ENCODE peak calls at places on chromosomes 5 and 9, in four cellular contexts. One of them, this sample, is unnamed.

GRCh38 chr5:172854958-172855357 is 20.9 kb downstream of the ERGIC1 start:
- DNase-seq in GM12878: no peak
- DNase-seq in K562: no peak
- DNase-seq in HL-60: no peak
- DNase-seq in this sample: no peak

GRCh38 chr9:136309101-136309801 is 5.4 kb upstream of the CCDC187 start:
- DNase-seq in K562: no peak
- DNase-seq in GM12878: peak; percentile 24
- DNase-seq in HL-60: no peak
- DNase-seq in this sample: no peak

GRCh38 chr5:156474251-156474650 is 147.3 kb downstream of the SGCD start:
- DNase-seq in GM12878: no peak
- DNase-seq in HL-60: no peak
- DNase-seq in K562: no peak
- DNase-seq in this sample: no peak

GRCh38 chr5:177994561-177995190 is 1.4 kb downstream of the PROP1 start:
- DNase-seq in GM12878: no peak
- DNase-seq in HL-60: no peak
- DNase-seq in K562: no peak
- DNase-seq in this sample: no peak

GRCh38 chr5:112576298-112576925 is 157.3 kb upstream of the EPB41L4A start:
- DNase-seq in HL-60: no peak
- DNase-seq in K562: no peak
- DNase-seq in GM12878: no peak
- DNase-seq in this sample: no peak

GRCh38 chr9:84557751-84558150 is 111.8 kb upstream of the NTRK2 start:
- DNase-seq in HL-60: no peak
- DNase-seq in GM12878: no peak
- DNase-seq in K562: no peak
- DNase-seq in this sample: no peak

GRCh38 chr9:137300607-137301085 is 1.4 kb downstream of the NRARP start:
- DNase-seq in GM12878: no peak
- DNase-seq in HL-60: no peak
- DNase-seq in K562: peak; percentile 52
- DNase-seq in this sample: no peak

GRCh38 chr5:180128671-180129261 is 57.2 kb upstream of the RNF130 start:
- DNase-seq in GM12878: no peak
- DNase-seq in K562: no peak
- DNase-seq in HL-60: no peak
- DNase-seq in this sample: no peak

DNA sequence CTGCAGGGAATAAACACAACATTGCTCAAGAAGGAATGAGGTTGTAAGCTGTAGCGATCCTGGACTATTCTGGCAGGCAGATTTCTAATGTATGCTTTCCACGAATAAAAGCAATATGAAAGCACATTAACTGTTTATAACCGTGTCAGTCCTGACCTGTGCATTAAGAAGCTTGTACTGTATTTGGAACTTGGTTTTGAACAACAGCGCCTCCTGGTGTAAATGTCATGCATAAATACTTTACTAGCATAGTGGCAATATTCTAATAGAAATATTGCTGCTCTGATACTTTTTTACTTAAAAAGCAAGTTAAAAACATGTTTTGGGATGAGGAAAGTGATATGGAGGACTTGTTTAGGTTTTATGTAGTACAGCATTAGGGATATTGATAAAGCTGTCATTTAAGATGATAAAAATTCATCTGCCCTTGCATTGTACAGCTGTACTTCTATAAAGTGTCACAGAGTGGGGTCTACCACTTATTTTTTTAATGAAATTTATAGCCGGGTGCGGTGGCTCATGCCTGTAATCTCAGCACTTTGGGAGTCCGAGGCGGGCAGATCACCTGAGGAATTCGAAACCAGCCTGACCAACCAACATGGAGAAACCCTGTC is 70.7 kb upstream of the GNE start:
- DNase-seq in HL-60: peak; percentile 18
- DNase-seq in K562: peak; percentile 51
- DNase-seq in GM12878: no peak
- DNase-seq in this sample: peak; percentile 31
- TF ChIP-seq SPI1 in HL-60: no peak
- TF ChIP-seq SPI1 in K562: no peak
- TF ChIP-seq SPI1 in GM12878: no peak
- TF ChIP-seq SPI1 in this sample: no peak

DNA sequence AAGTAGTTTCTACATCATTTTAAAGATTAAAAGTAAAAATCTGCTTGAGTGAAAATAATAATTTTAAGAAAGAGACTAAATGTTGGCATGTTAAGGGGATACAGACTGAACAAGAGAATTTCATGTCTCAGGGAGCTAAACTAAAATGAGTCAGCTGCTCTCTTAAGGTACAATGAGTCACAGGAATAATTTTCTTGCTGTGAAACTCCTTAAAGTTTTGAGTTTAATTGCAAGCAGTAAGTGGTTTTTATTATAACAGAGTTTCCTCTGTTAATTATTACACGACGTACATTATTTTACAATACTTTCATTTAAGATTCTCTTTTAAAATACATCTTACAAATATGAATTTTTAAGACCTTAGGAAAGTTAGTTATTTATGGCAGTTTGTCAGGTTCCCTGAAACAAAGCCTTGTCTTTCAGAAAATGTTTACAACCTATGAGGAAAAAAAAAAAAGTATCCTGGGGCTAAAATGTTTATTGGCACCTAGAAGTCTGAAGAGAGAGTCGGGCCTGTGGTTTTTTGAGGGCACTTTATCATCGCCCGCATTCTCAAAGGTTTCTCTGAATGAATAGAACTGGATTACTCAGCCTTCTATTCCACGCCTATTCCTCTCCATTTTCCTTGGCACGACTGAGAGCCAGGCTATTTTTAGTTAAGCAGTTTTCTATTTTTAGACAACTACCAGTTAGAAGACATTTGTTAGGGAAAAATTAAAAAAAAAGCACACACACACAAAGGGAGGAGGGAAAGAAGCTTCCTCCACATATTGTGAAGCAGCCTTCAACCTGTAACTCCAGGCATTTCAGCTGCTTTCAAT is 97.4 kb downstream of the MEF2C start:
- DNase-seq in HL-60: no peak
- DNase-seq in K562: no peak
- DNase-seq in GM12878: peak; percentile 43
- DNase-seq in this sample: no peak
- TF ChIP-seq SPI1 in HL-60: no peak
- TF ChIP-seq SPI1 in K562: no peak
- TF ChIP-seq SPI1 in GM12878: no peak
- TF ChIP-seq SPI1 in this sample: no peak

DNA sequence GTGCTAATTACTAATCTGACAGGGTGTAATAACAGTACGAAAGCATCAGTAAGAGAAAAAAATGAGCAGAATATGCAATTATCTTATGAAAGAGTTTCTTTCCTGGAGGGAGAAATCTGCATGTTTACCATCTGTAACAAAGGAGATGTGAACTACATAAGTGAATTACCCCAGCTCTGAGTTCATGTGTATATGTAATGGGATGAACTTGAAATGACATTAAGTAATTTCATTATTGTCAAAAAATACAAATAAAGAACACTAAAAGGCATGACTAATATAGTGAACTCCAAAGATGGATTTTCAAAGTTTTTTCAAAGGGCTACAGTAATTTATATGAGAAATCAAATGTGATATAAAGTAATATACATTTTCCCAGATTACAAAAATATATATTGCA is 944.0 kb downstream of the MAT2B start:
- DNase-seq in GM12878: no peak
- DNase-seq in K562: no peak
- DNase-seq in HL-60: no peak
- DNase-seq in this sample: no peak
- TF ChIP-seq SPI1 in GM12878: no peak
- TF ChIP-seq SPI1 in K562: no peak
- TF ChIP-seq SPI1 in HL-60: no peak
- TF ChIP-seq SPI1 in this sample: no peak

GRCh38 chr5:132024117-132024435 is 12.6 kb upstream of the ACSL6 start:
- DNase-seq in GM12878: no peak
- DNase-seq in HL-60: no peak
- DNase-seq in K562: no peak
- DNase-seq in this sample: no peak
- TF ChIP-seq SPI1 in GM12878: no peak
- TF ChIP-seq SPI1 in HL-60: no peak
- TF ChIP-seq SPI1 in K562: no peak
- TF ChIP-seq SPI1 in this sample: no peak

DNA sequence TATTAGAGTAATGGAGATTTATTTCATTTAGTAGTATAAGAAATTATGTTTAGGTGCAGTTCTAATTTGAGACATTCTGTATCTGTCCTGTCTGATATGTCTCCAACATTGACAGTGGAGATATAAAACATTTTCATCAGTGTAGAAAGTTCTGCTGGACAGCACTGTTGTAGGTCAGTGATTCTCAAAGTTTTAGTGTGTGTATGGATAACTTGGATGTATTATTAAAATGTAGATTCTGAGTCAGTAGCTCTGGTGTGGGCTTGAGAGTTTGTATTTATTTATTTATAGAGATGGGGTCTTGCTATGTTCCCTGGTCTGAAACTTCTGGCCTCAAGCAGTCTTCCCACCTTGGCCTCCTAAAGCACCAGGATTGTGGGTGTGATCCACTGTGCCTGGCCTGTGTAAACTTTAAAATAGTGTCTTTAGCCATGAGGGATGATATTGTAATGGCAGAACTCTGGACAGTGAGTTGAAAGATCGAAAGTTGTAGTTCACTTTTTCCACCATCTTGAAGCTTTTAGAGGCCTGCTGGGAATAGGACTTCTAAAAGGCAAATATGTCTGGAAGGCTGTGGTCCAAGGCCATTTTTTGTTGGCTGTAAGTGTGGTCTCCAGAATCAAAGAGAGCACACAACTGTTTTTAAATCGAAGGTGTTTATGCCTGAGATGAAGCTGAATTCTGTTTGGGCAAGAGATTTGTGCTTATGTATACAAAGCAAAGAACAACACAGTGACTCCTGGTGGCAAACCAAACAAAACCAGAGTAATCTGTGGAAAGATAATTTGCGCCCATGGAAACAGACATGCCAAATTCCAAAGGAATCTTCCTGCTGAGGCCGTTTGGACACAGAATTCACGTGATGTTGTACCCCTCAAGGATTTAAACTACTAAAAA is 12.4 kb downstream of the UBAP1 start:
- DNase-seq in K562: no peak
- DNase-seq in HL-60: no peak
- DNase-seq in GM12878: no peak
- DNase-seq in this sample: no peak
- TF ChIP-seq SPI1 in K562: no peak
- TF ChIP-seq SPI1 in HL-60: no peak
- TF ChIP-seq SPI1 in GM12878: no peak
- TF ChIP-seq SPI1 in this sample: no peak

GRCh38 chr9:134226221-134226930 is 62.0 kb upstream of the RNU6ATAC start:
- DNase-seq in K562: no peak
- DNase-seq in GM12878: no peak
- DNase-seq in HL-60: peak; percentile 91
- DNase-seq in this sample: no peak
- TF ChIP-seq SPI1 in K562: no peak
- TF ChIP-seq SPI1 in GM12878: no peak
- TF ChIP-seq SPI1 in HL-60: no peak
- TF ChIP-seq SPI1 in this sample: no peak

DNA sequence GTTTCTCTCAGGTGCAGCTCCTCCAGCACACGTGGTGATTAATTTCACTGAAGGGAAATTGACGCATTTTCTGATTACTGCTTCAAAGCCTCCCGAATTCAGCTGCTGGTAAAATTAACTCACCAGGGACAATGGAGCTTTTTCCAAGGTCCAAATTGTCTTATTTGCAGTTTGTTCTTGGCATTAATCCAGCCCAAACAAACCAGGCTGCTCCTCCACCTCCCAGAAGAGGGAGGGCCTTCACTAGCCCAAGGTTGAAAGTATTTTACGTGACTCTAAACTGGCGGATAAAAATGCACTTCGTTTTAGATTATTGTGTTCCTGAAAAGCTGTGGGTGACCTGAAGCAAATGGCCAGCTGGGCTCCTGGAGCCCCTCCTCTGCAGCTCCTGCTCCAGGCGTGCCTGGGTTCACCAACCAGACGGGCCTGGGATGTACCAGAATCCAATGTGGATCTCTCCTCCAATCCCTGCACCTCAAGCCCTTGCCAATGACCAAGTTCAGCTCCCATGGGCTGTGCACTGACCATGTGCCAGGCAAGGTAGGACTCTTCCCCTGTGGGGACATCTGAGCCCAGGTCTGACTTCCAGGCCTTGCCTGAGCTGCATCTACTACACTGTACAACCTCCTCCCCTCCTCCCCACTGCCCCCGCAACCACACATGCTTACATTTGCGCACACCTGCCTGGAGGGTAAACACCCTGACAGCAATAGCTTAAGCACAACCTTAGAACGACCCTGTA is 193.4 kb downstream of the CDK5RAP2 start:
- DNase-seq in HL-60: no peak
- DNase-seq in GM12878: no peak
- DNase-seq in K562: no peak
- DNase-seq in this sample: no peak
- TF ChIP-seq SPI1 in HL-60: no peak
- TF ChIP-seq SPI1 in GM12878: no peak
- TF ChIP-seq SPI1 in K562: no peak
- TF ChIP-seq SPI1 in this sample: no peak

DNA sequence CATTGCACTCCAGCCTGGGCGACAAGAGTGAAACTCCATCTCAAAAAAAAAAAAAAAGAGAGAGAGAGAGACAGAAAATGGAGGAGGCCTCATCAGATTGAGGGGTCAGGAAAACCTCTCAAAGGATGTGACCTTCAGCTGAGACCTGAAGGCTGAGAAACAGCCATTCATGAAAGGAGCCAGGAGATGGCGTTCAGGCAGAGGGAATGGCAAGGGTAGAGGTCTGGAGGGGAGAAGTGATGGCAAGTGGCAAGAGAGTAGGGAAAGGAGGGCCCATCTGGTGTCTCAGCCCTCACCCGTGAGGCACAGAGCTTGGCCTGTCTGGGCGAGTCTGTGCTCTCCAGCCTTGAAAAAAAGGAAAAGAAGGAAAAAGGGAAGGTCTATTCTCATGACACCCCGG is 17.0 kb downstream of the CAMK2A start:
- DNase-seq in HL-60: no peak
- DNase-seq in GM12878: no peak
- DNase-seq in K562: peak; percentile 35
- DNase-seq in this sample: no peak
- TF ChIP-seq SPI1 in HL-60: no peak
- TF ChIP-seq SPI1 in GM12878: no peak
- TF ChIP-seq SPI1 in K562: no peak
- TF ChIP-seq SPI1 in this sample: no peak

GRCh38 chr5:1771149-1772065 is 28.2 kb downstream of the MRPL36 start:
- DNase-seq in HL-60: no peak
- DNase-seq in K562: no peak
- DNase-seq in GM12878: no peak
- DNase-seq in this sample: no peak
- TF ChIP-seq SPI1 in HL-60: no peak
- TF ChIP-seq SPI1 in K562: no peak
- TF ChIP-seq SPI1 in GM12878: no peak
- TF ChIP-seq SPI1 in this sample: no peak